ENCODE peak calls at places on chromosomes 5 and 9, in four cellular contexts. I is H9, V is IMR-90, Y is H1. K is an unnamed sample.

GRCh38 chr5:145689235-145689634 is 145.9 kb downstream of the PRELID2 start:
- DNase-seq in Y (no peak), V (no peak), I (no peak), K (no peak)

GRCh38 chr9:136517950-136518349 is 27.9 kb downstream of the NOTCH1 start:
- DNase-seq in V (no peak), Y (no peak), I (no peak), K (no peak)

GRCh38 chr9:93649610-93650261 is 73.4 kb downstream of the PHF2 start:
- DNase-seq in I (no peak), V (peak), Y (no peak), K (no peak)

GRCh38 chr9:6566409-6567139 is 79.0 kb downstream of the GLDC start:
- DNase-seq in Y (peak), V (peak), I (no peak), K (peak)

GRCh38 chr9:105067895-105068580 is 140.1 kb upstream of the ABCA1 start:
- DNase-seq in Y (no peak), V (peak), I (no peak), K (no peak)

GRCh38 chr5:77892061-77893010 is 116.2 kb upstream of the TBCA start:
- DNase-seq in Y (no peak), I (no peak), V (no peak), K (no peak)

GRCh38 chr5:114544561-114544960 is 182.7 kb downstream of the KCNN2 start:
- DNase-seq in V (no peak), Y (no peak), I (no peak), K (peak)

GRCh38 chr5:126599499-126599898 is 1.2 kb upstream of the PHAX start:
- DNase-seq in I (no peak), Y (no peak), V (no peak), K (no peak)

GRCh38 chr5:95760291-95761191 is 29.4 kb downstream of the RHOBTB3 start:
- DNase-seq in Y (no peak), I (no peak), V (peak), K (peak)

GRCh38 chr5:123559434-123559775 is 47.4 kb downstream of the CSNK1G3 start:
- DNase-seq in Y (no peak), I (no peak), V (no peak), K (no peak)

GRCh38 chr5:126938461-126938860 is 91.9 kb downstream of the MARCHF3 start:
- DNase-seq in V (peak), I (no peak), Y (no peak), K (no peak)

GRCh38 chr9:124260769-124261603 is 3.2 kb downstream of the NEK6 start:
- DNase-seq in Y (no peak), V (peak), I (no peak), K (peak)

GRCh38 chr5:170292509-170292908 is 5.1 kb downstream of the LCP2 start:
- DNase-seq in Y (no peak), I (no peak), V (no peak), K (no peak)

GRCh38 chr9:6405371-6405770 is 7.6 kb upstream of the UHRF2 start:
- DNase-seq in I (no peak), V (no peak), Y (no peak), K (no peak)

GRCh38 chr5:130762031-130762430 is 403.0 kb downstream of the HINT1 start:
- DNase-seq in V (no peak), Y (no peak), I (no peak), K (no peak)

GRCh38 chr5:50766462-50766861 is 100.0 kb downstream of the PARP8 start:
- DNase-seq in Y (no peak), V (no peak), I (no peak), K (no peak)

GRCh38 chr5:69364414-69364813 is 4.9 kb downstream of the AK6 start:
- DNase-seq in Y (no peak), V (peak), I (no peak), K (peak)

GRCh38 chr9:136058152-136058483 is 37.0 kb downstream of the NACC2 start:
- DNase-seq in Y (no peak), I (no peak), V (no peak), K (no peak)

GRCh38 chr9:114811969-114812636 is 6.3 kb upstream of the TNFSF15 start:
- DNase-seq in Y (no peak), V (no peak), I (no peak), K (no peak)

GRCh38 chr9:34252016-34252415 is 73.2 kb downstream of the UBAP1 start:
- DNase-seq in I (no peak), V (no peak), Y (no peak), K (no peak)

GRCh38 chr5:169195601-169196000 is 105.3 kb downstream of the SLIT3 start:
- DNase-seq in Y (no peak), I (no peak), V (no peak), K (no peak)

GRCh38 chr5:139130217-139130616 is 68.0 kb downstream of the SIL1 start:
- DNase-seq in I (no peak), V (no peak), Y (no peak), K (no peak)

GRCh38 chr9:129160712-129161533 is 17.1 kb downstream of the IER5L start:
- DNase-seq in V (peak), Y (no peak), I (no peak), K (peak)

GRCh38 chr9:129154866-129155477 is 23.1 kb downstream of the IER5L start:
- DNase-seq in Y (no peak), I (no peak), V (no peak), K (no peak)

GRCh38 chr9:129161534-129161837 is 16.6 kb downstream of the IER5L start:
- DNase-seq in V (no peak), I (no peak), Y (no peak), K (no peak)

GRCh38 chr9:129151469-129151868 is 26.6 kb downstream of the IER5L start:
- DNase-seq in I (no peak), V (no peak), Y (no peak), K (no peak)

GRCh38 chr9:129156163-129156562 is 21.9 kb downstream of the IER5L start:
- DNase-seq in I (no peak), Y (no peak), V (no peak), K (no peak)
- H4K5ac ChIP-seq in I (no peak), Y (no peak), V (no peak), K (no peak)

GRCh38 chr5:88405783-88406182 is 137.1 kb upstream of the TMEM161B start:
- DNase-seq in Y (no peak), I (no peak), V (no peak), K (no peak)

GRCh38 chr5:88396126-88396525 is 127.5 kb upstream of the TMEM161B start:
- DNase-seq in I (no peak), V (no peak), Y (no peak), K (no peak)

GRCh38 chr5:88398316-88398715 is 129.7 kb upstream of the TMEM161B start:
- DNase-seq in V (no peak), I (no peak), Y (no peak), K (peak)

GRCh38 chr5:88396635-88397285 is 128.1 kb upstream of the TMEM161B start:
- DNase-seq in V (no peak), Y (no peak), I (no peak), K (peak)

DNA sequence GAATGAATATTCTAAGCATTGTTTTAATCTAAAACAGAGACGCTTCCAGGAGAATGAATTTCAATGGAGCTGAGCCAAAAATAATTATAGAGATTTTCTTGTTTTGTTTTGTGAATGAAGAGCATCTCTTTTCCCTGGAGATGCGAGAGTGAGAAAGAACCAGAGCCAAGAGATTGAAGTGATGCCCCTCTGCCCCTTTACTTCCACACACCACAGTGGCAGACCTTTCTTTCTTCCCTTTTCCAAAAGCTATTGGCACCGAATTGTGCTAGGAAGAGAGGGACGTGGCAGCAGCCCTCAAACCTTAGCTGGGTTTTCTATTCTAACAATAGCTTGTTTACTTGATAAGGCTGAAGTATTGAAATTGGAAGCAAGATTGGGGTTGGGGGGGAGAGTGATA is 133.0 kb upstream of the TMEM161B start:
- DNase-seq in Y (no peak), V (no peak), I (no peak), K (no peak)
- H4K5ac ChIP-seq in Y (no peak), V (no peak), I (no peak), K (no peak)

DNA sequence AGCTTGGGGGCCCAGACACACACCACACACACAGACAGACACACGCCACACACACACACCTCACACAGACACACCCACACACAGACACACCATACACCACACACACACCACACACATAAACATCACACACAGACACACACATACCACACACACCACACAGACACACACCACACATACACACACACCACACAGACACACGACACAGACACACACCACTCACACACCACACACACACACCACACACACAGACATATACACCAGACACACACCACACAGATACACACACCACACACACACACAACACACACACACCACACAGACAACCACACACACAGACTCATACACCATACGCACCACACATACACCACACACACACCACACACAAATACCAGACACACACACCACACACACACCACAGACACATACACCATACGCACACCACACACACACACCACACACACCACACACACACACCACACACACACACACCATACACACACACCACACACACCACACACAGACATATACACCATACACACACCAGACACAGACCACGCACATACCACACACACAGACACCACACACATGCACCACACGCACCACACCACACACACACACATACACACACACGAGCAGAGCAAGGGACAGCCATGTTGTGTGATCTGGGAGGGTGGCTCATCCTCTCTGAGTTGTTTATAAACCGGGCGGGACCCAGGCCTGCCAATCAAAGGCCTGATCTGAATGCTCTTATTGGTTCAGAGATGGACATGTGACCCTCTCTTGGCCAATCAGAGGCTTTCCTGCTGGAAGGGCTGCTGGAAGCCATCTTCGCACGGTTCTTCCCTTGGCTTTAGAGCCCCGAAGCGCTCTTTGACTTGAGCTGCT is 148.3 kb downstream of the GAPVD1 start:
- DNase-seq in V (peak), I (peak), Y (no peak), K (peak)
- H4K5ac ChIP-seq in V (peak), I (peak), Y (peak), K (no peak)

GRCh38 chr9:121706149-121706548 is 54.7 kb downstream of the DAB2IP start:
- DNase-seq in Y (no peak), I (no peak), V (no peak), K (no peak)
- H4K5ac ChIP-seq in Y (no peak), I (no peak), V (no peak), K (no peak)

DNA sequence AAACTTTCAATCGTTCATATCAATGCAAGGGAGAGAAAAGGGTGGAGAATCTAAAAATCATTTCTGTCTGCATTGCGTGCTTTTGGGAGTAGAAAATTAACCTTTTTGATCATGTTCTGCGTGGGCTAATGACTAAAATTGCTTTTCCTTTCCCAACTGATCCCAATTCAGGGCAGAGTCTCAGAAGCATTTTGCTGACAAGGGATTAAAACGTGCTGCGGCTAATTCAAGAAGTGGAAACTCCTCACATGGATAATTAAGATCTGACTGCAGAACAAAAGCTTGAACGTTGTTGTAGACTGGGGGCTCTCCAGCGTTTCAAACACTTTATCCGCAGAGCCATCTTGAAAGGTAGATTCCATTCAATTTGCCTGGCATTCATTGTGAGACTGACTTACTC is 485.3 kb upstream of the DMAC1 start:
- DNase-seq in Y (no peak), V (no peak), I (no peak), K (no peak)
- H4K5ac ChIP-seq in Y (no peak), V (no peak), I (no peak), K (no peak)

GRCh38 chr5:62044989-62045388 is 261.0 kb upstream of the KIF2A start:
- DNase-seq in V (no peak), Y (no peak), I (no peak), K (no peak)
- H4K5ac ChIP-seq in V (no peak), Y (no peak), I (no peak), K (no peak)

GRCh38 chr9:131349522-131349880 is 44.4 kb upstream of the PRRC2B start:
- DNase-seq in I (no peak), V (no peak), Y (no peak), K (no peak)
- H4K5ac ChIP-seq in I (no peak), V (no peak), Y (peak), K (no peak)

GRCh38 chr5:172343741-172344140 is 60.2 kb upstream of the UBTD2 start:
- DNase-seq in V (no peak), Y (no peak), I (no peak), K (no peak)
- H4K5ac ChIP-seq in V (no peak), Y (no peak), I (no peak), K (no peak)

K was measured in mesendoderm.